ENCODE peak calls at places on chromosomes 12 and 14, in four cellular contexts. G is H9, B is mammary epithelial cell, Q is endothelial cell of umbilical vein. E is an unnamed sample.

GRCh38 chr14:39107624-39108023 is 4.6 kb upstream of the SEC23A start:
- DNase-seq in G (no peak), B (peak; percentile 24), Q (peak; percentile 43), E (no peak)

GRCh38 chr12:6230321-6231110 is 30.3 kb downstream of the CD9 start:
- DNase-seq in Q (no peak), G (no peak), B (peak; percentile 89), E (peak; percentile 68)

GRCh38 chr14:59474172-59474571 is 9.0 kb upstream of the GPR135 start:
- DNase-seq in B (no peak), Q (no peak), G (no peak), E (no peak)

GRCh38 chr12:60148109-60148508 is 552.3 kb downstream of the SLC16A7 start:
- DNase-seq in B (peak; percentile 80), G (no peak), Q (peak; percentile 87), E (no peak)

GRCh38 chr12:111048991-111049390 is 128.6 kb upstream of the MYL2 start:
- DNase-seq in B (no peak), G (no peak), Q (no peak), E (no peak)

GRCh38 chr12:95191060-95191696 is 26.1 kb downstream of the FGD6 start:
- DNase-seq in B (no peak), G (no peak), Q (peak; percentile 62), E (no peak)

GRCh38 chr14:100246809-100247428 is 8.0 kb downstream of the YY1 start:
- DNase-seq in Q (peak; percentile 67), G (peak; percentile 34), B (peak; percentile 47), E (peak; percentile 48)

GRCh38 chr14:50015708-50016107 is 100.7 kb downstream of the VCPKMT start:
- DNase-seq in B (no peak), G (no peak), Q (no peak), E (no peak)

GRCh38 chr12:23640754-23641153 is 308.7 kb downstream of the SOX5 start:
- DNase-seq in Q (no peak), G (peak; percentile 64), B (no peak), E (no peak)

GRCh38 chr12:84701966-84702365 is 210.6 kb downstream of the SLC6A15 start:
- DNase-seq in G (no peak), Q (peak; percentile 1), B (peak; percentile 10), E (no peak)

GRCh38 chr14:98103705-98104104 is 1168.3 kb downstream of the BCL11B start:
- DNase-seq in B (no peak), G (no peak), Q (no peak), E (no peak)

GRCh38 chr12:109743076-109743910 is 29.7 kb downstream of the FAM222A start:
- DNase-seq in B (no peak), Q (no peak), G (peak; percentile 27), E (no peak)

GRCh38 chr14:69996197-69996596 is 117.0 kb downstream of the SMOC1 start:
- DNase-seq in B (peak; percentile 97), G (no peak), Q (no peak), E (no peak)

GRCh38 chr14:100225169-100225568 is 13.8 kb upstream of the YY1 start:
- DNase-seq in Q (no peak), B (no peak), G (no peak), E (no peak)

GRCh38 chr14:98138666-98139065 is 1133.3 kb downstream of the BCL11B start:
- DNase-seq in B (peak; percentile 25), G (peak; percentile 62), Q (no peak), E (peak; percentile 50)

GRCh38 chr12:98725481-98726247 is 80.6 kb downstream of the APAF1 start:
- DNase-seq in G (peak; percentile 59), B (peak; percentile 41), Q (peak; percentile 51), E (no peak)

GRCh38 chr14:96162741-96163140 is 41.9 kb upstream of the BDKRB2 start:
- DNase-seq in Q (no peak), B (no peak), G (peak; percentile 3), E (peak; percentile 6)

GRCh38 chr12:49930515-49931288 is 19.8 kb upstream of the AQP2 start:
- DNase-seq in B (peak; percentile 71), Q (peak; percentile 53), G (no peak), E (no peak)

GRCh38 chr12:49060237-49061156 is at the start of gene KMT2D:
- DNase-seq in Q (peak; percentile 92), B (peak; percentile 93), G (peak; percentile 97), E (peak; percentile 93)

GRCh38 chr14:33933386-33933934 is 17.4 kb downstream of the EGLN3 start:
- DNase-seq in G (no peak), Q (peak; percentile 59), B (no peak), E (no peak)

GRCh38 chr12:114213055-114213561 is 192.8 kb downstream of the TBX5 start:
- DNase-seq in Q (no peak), B (no peak), G (no peak), E (no peak)

GRCh38 chr12:48988030-48988649 is 10.0 kb downstream of the WNT1 start:
- DNase-seq in G (peak; percentile 92), Q (peak; percentile 61), B (no peak), E (peak; percentile 76)

GRCh38 chr12:118377005-118377890 is 893 bp downstream of the SUDS3 start:
- DNase-seq in Q (peak; percentile 29), G (peak; percentile 48), B (peak; percentile 30), E (no peak)

GRCh38 chr12:57940052-57940914 is 1.1 kb upstream of the ATP23 start:
- DNase-seq in G (no peak), B (peak; percentile 4), Q (no peak), E (no peak)

GRCh38 chr14:73567951-73568885 is 795 bp upstream of the ACOT2 start:
- DNase-seq in Q (peak; percentile 4), B (peak; percentile 50), G (no peak), E (no peak)

GRCh38 chr14:26191123-26191522 is 406.7 kb downstream of the NOVA1 start:
- DNase-seq in B (no peak), G (no peak), Q (no peak), E (no peak)

GRCh38 chr12:113936460-113936859 is 29.7 kb downstream of the RBM19 start:
- DNase-seq in B (no peak), G (no peak), Q (no peak), E (no peak)

GRCh38 chr12:20404576-20405346 is 36.4 kb downstream of the PDE3A start:
- DNase-seq in Q (peak; percentile 89), G (no peak), B (no peak), E (no peak)

GRCh38 chr12:6049992-6050391 is 74.5 kb downstream of the VWF start:
- DNase-seq in G (peak; percentile 62), B (no peak), Q (no peak), E (no peak)

GRCh38 chr14:89792489-89793366 is 161.8 kb downstream of the EFCAB11 start:
- DNase-seq in B (no peak), Q (no peak), G (no peak), E (no peak)

DNA sequence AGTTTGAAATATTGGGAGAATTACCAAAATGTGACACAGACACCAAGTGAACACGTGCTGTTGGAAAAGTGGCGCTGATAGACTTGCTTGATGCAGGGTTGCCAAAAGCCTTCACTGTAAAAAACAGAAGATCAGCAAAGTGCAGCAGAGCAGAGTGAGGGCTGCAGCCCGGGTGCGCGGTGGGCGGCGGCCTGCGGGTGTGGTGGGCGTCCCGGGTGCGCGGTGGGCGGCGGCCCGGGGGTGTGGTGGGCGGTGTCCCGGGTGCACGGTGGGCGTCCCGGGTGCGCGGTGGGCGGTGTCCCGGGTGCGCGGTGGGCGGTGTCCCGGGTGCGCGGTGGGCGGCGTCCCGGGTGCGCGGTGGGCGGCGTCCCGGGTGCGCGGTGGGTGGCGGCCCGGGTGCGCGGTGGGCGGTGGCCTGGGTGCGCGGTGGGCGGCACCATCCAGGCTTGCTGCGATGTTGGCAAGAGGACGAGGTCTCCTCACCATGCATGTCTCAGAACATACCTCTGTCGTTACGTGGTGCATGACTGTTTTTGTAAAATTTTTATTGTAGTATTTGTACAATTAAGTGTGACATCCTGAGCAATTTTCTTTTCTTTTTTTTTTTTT is 34.1 kb upstream of the TEX22 start:
- DNase-seq in B (peak; percentile 32), Q (no peak), G (no peak), E (no peak)
- H3K9ac ChIP-seq in B (no peak overlapping the region), Q (no peak overlapping the region), G (no peak overlapping the region), E (no peak overlapping the region)

GRCh38 chr14:105993814-105994213 is 467.4 kb downstream of the TMEM121 start:
- DNase-seq in G (no peak), Q (no peak), B (no peak), E (no peak)

DNA sequence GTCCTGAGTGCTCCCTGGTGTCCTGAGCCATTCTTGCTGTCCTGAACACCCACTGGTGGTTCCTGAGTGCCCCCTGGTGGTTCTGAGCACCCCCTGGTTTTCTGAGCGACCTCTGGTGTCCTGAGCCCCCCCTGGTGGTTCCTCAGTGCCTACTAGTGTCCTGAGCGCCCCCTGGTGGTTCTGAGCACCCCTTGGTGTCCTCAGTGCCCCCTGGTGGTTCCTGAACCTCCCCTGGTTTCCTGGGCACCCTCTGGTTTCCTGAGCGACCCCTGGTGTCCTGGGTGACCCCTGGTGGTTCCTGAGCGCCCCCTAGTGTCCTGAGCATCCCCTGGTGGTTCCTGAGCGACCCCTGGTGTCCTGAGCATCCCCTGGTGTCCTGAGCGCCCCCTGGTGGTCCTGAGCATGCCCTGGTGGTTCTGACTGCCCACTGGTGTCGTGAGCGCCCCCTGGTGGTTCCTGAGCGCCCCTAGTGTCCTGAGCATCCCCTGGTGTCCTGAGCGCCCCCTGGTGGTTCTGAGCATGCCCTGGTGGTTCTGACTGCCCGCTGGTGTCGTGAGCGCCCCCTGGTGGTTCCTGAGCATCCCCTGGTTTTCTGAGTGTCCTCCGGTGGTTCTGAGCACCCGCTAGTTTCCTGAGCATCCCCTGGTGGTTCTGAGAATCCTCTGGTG is 473.1 kb downstream of the TMEM121 start:
- DNase-seq in Q (no peak), G (no peak), B (no peak), E (peak; percentile 61)
- TF ChIP-seq CTCF in Q (peak; percentile 18), G (peak; percentile 36), B (peak; percentile 24), E (peak; percentile 35)

GRCh38 chr12:66733321-66733720 is 54.4 kb upstream of the GRIP1 start:
- DNase-seq in Q (no peak), G (no peak), B (no peak), E (no peak)
- H3K9ac ChIP-seq in Q (no peak overlapping the region), G (no peak overlapping the region), B (no peak overlapping the region), E (no peak overlapping the region)

DNA sequence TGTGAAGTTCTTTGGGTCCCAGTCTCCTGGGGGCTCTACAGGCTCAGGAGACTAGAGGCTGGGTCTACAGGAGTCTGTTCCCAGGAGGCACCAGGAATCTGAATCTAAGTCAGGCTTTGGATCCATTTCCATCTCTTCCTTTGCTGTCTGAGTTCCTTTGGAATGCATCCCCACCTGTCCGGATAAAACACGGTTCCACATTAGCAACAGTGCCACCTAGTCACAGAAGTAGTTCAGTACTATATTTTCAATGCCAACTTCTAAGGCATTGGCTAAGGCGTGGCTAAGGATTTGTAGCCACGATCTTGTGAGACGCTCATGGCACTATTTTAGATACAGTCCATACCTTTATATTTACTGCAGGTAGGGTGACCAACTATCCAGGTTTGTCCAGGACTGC is 15.1 kb downstream of the ZC2HC1C start:
- DNase-seq in Q (peak; percentile 23), B (peak; percentile 56), G (no peak), E (peak; percentile 23)
- TF ChIP-seq CTCF in Q (peak; percentile 27), B (peak; percentile 63), G (no peak), E (peak; percentile 13)

GRCh38 chr12:27331299-27331926 is 1.2 kb upstream of the BMAL2 start:
- DNase-seq in G (no peak), Q (peak; percentile 93), B (peak; percentile 99), E (no peak)
- H3K9ac ChIP-seq in G (no peak overlapping the region), Q (peak overlapping the region; percentile 67), B (peak overlapping the region; percentile 99), E (no peak overlapping the region)